ENCODE peak calls at places on chromosomes 2 and 18, in six cellular contexts. One of them, this sample, is unnamed.

GRCh38 chr18:42654561-42654960 is 460.9 kb downstream of the RIT2 start:
- DNase-seq in MG63: no peak
- DNase-seq in LHCN-M2: no peak
- DNase-seq in myocyte: no peak
- DNase-seq in Ammon's horn: no peak
- DNase-seq in A673: no peak
- DNase-seq in this sample: no peak

GRCh38 chr18:74539289-74539688 is 5.0 kb downstream of the CNDP1 start:
- DNase-seq in Ammon's horn: no peak
- DNase-seq in MG63: no peak
- DNase-seq in myocyte: no peak
- DNase-seq in LHCN-M2: no peak
- DNase-seq in A673: no peak
- DNase-seq in this sample: no peak

GRCh38 chr2:208300847-208301618 is 35.0 kb downstream of the PIKFYVE start:
- DNase-seq in Ammon's horn: no peak
- DNase-seq in myocyte: no peak
- DNase-seq in LHCN-M2: no peak
- DNase-seq in A673: no peak
- DNase-seq in MG63: no peak
- DNase-seq in this sample: no peak

GRCh38 chr2:120525056-120526046 is 179.4 kb downstream of the INHBB start:
- DNase-seq in MG63: peak
- DNase-seq in Ammon's horn: no peak
- DNase-seq in myocyte: no peak
- DNase-seq in LHCN-M2: no peak
- DNase-seq in A673: peak
- DNase-seq in this sample: peak

GRCh38 chr2:96699621-96700020 is 40.2 kb downstream of the LMAN2L start:
- DNase-seq in myocyte: no peak
- DNase-seq in LHCN-M2: no peak
- DNase-seq in MG63: no peak
- DNase-seq in A673: no peak
- DNase-seq in Ammon's horn: no peak
- DNase-seq in this sample: no peak

GRCh38 chr2:160917850-160918249 is 242.4 kb upstream of the TANK start:
- DNase-seq in myocyte: no peak
- DNase-seq in MG63: no peak
- DNase-seq in A673: no peak
- DNase-seq in Ammon's horn: no peak
- DNase-seq in LHCN-M2: no peak
- DNase-seq in this sample: no peak

GRCh38 chr2:12813166-12813565 is 96.4 kb downstream of the TRIB2 start:
- DNase-seq in MG63: no peak
- DNase-seq in Ammon's horn: no peak
- DNase-seq in myocyte: no peak
- DNase-seq in LHCN-M2: no peak
- DNase-seq in A673: no peak
- DNase-seq in this sample: no peak

GRCh38 chr18:62418258-62418657 is 93.1 kb downstream of the TNFRSF11A start:
- DNase-seq in myocyte: no peak
- DNase-seq in MG63: no peak
- DNase-seq in A673: no peak
- DNase-seq in Ammon's horn: no peak
- DNase-seq in LHCN-M2: no peak
- DNase-seq in this sample: no peak

GRCh38 chr2:232592687-232593407 is 40.6 kb upstream of the EFHD1 start:
- DNase-seq in LHCN-M2: peak
- DNase-seq in MG63: no peak
- DNase-seq in myocyte: peak
- DNase-seq in Ammon's horn: no peak
- DNase-seq in A673: no peak
- DNase-seq in this sample: no peak

GRCh38 chr2:207660994-207661393 is 35.8 kb upstream of the METTL21A start:
- DNase-seq in MG63: no peak
- DNase-seq in Ammon's horn: no peak
- DNase-seq in A673: no peak
- DNase-seq in myocyte: no peak
- DNase-seq in LHCN-M2: no peak
- DNase-seq in this sample: no peak

GRCh38 chr2:46200861-46201605 is 96.2 kb upstream of the EPAS1 start:
- DNase-seq in A673: no peak
- DNase-seq in Ammon's horn: no peak
- DNase-seq in LHCN-M2: no peak
- DNase-seq in MG63: no peak
- DNase-seq in myocyte: no peak
- DNase-seq in this sample: no peak

GRCh38 chr18:64202836-64203235 is 53.9 kb upstream of the LINC00305 start:
- DNase-seq in myocyte: no peak
- DNase-seq in A673: no peak
- DNase-seq in LHCN-M2: no peak
- DNase-seq in MG63: no peak
- DNase-seq in Ammon's horn: no peak
- DNase-seq in this sample: no peak

This sample was measured in uterus.